ENCODE peak calls at places on chromosome 3, in four cellular contexts. J is WTC11, M is K562, B is HepG2. C is an unnamed sample.

GRCh38 chr3:87084868-87085267 is 93.9 kb upstream of the VGLL3 start:
- DNase-seq in J (no peak), M (no peak), B (no peak), C (no peak)

GRCh38 chr3:156513619-156514018 is 41.3 kb downstream of the SSR3 start:
- DNase-seq in J (no peak), M (no peak), B (peak), C (no peak)

GRCh38 chr3:114879059-114880031 is 267.7 kb downstream of the ZBTB20 start:
- DNase-seq in J (no peak), M (no peak), B (no peak), C (no peak)

GRCh38 chr3:50173685-50174516 is 17.5 kb upstream of the GNAT1 start:
- DNase-seq in J (no peak), M (no peak), B (no peak), C (no peak)

GRCh38 chr3:9280477-9281219 is 31.2 kb upstream of the SRGAP3 start:
- DNase-seq in J (no peak), M (no peak), B (no peak), C (peak)

GRCh38 chr3:145678401-145678800 is 482.6 kb downstream of the PLOD2 start:
- DNase-seq in J (no peak), M (no peak), B (no peak), C (no peak)

GRCh38 chr3:105674437-105675065 is 194.3 kb downstream of the CBLB start:
- DNase-seq in J (no peak), M (no peak), B (no peak), C (no peak)

GRCh38 chr3:126934149-126934548 is 48.8 kb upstream of the PLXNA1 start:
- DNase-seq in J (no peak), M (no peak), B (no peak), C (no peak)

GRCh38 chr3:31294430-31295149 is 238.1 kb upstream of the STT3B start:
- DNase-seq in J (no peak), M (no peak), B (no peak), C (no peak)

GRCh38 chr3:53495091-53495517 is 693 bp downstream of the CACNA1D start:
- DNase-seq in J (peak), M (no peak), B (no peak), C (no peak)

GRCh38 chr3:45950686-45951600 is 7.7 kb downstream of the CXCR6 start:
- DNase-seq in J (no peak), M (no peak), B (no peak), C (no peak)

GRCh38 chr3:171616798-171617197 is 156.6 kb upstream of the TNIK start:
- DNase-seq in J (no peak), M (no peak), B (no peak), C (no peak)

GRCh38 chr3:192367616-192368015 is 359.7 kb downstream of the FGF12 start:
- DNase-seq in J (no peak), M (no peak), B (no peak), C (no peak)

GRCh38 chr3:61997112-61997511 is 376.2 kb downstream of the FEZF2 start:
- DNase-seq in J (no peak), M (no peak), B (no peak), C (no peak)

GRCh38 chr3:155494332-155494731 is 200.8 kb upstream of the STRIT1 start:
- DNase-seq in J (no peak), M (no peak), B (no peak), C (no peak)

GRCh38 chr3:151393146-151393831 is 8.7 kb upstream of the P2RY12 start:
- DNase-seq in J (no peak), M (no peak), B (no peak), C (no peak)

GRCh38 chr3:88231207-88231606 is 81.4 kb downstream of the C3orf38 start:
- DNase-seq in J (no peak), M (no peak), B (peak), C (no peak)
- TF ChIP-seq ELF4 in J (no peak), M (no peak), B (no peak), C (no peak)

DNA sequence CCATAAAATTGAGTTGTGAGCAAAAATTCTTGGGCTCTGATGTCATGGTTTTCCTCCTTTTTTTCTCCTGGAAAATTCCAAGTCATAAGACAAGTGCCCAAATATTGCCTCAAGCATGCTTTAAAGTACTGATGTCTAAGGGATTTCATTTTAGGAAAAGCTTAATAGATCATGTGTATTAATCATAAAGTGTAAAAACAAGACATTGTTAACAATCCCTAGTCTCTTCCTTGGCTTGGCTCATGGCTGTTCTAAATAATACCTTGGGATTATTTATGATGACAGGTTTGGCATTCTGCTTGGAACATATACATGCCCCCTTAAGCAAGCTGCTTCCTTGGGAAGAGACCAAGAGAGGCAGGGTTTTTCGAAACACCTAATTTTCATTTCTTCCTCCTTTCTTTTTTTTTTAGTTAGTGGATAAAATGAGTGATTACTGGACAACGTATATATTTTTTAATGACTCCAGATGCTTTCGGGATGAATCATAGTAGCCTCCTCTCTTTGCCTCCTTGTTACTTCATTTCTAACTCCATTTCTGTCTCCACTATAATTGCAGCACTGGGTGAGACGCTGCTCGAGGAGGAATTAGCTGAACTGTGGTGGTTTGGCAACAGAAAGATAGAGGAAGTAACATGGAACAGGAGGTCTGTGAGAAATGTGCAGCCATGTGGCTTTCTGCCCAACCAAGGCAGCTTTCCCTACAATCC is 104.9 kb downstream of the TPRG1 start:
- DNase-seq in J (no peak), M (no peak), B (no peak), C (no peak)
- TF ChIP-seq ELF4 in J (no peak), M (no peak), B (no peak), C (no peak)

DNA sequence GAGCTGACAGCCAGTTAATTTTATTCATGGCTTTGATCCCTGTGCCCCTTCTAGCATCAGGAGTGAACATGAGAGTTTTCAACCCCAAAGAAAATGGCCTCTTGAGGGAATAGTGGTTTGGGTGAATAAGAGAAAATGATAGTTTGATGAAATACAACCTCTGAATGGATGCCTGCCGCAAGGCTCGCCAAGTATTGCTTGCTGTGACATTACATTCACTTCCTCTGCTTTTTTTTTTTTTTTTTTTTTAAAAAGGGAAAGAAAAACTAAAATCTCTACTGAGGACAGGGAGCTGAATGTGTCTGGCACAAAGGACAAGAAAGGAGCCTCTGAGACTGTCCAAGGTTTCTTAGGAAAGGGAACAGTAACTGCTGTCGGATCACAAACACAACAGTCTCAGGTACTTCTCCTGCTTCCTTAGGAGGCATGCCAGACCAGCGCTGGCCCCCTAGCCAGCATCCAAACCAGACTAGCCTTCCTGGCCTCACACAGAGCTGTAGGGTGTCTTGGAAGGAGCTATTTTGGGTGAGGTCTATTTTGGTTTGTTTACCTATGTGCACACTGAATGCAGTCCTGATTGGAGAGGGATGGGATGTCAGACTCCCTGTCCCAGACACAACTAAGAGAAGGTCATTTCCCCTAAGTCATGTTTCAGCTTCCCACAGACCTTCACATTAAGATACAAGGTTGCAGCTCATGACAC is 29.0 kb downstream of the CCDC80 start:
- DNase-seq in J (no peak), M (no peak), B (no peak), C (no peak)
- TF ChIP-seq ELF4 in J (no peak), M (no peak), B (no peak), C (no peak)

DNA sequence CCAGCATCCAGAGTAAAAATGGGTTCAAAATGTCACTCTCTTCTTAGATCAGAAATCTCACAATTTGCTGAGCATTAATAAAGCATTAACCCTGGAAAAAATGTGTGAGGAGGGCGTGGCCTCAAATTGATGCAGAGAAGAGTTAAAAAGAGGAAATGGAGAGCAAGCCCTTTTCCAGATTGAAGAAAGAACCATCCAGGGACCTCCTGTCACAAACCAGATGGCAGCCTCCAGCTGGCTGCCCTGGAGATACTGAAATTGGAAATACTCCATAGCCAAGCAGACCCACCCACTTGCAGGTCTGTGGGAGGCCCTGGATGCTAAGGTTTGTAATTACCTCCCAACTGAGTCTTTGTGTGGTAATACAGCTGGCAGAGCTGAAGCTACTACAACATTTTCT is 214.9 kb downstream of the IL20RB start:
- DNase-seq in J (no peak), M (no peak), B (no peak), C (no peak)
- TF ChIP-seq ELF4 in J (no peak), M (no peak), B (no peak), C (no peak)

GRCh38 chr3:38957296-38957695 is 94.4 kb downstream of the SCN11A start:
- DNase-seq in J (no peak), M (no peak), B (no peak), C (no peak)

GRCh38 chr3:38960042-38960622 is 91.6 kb downstream of the SCN11A start:
- DNase-seq in J (no peak), M (no peak), B (no peak), C (no peak)

GRCh38 chr3:38964646-38965045 is 87.1 kb downstream of the SCN11A start:
- DNase-seq in J (no peak), M (no peak), B (no peak), C (no peak)

GRCh38 chr3:38960953-38961622 is 90.7 kb downstream of the SCN11A start:
- DNase-seq in J (peak), M (peak), B (peak), C (peak)
- TF ChIP-seq ELF4 in J (no peak), M (no peak), B (no peak), C (no peak)

GRCh38 chr3:195195321-195196209 is 75.4 kb downstream of the XXYLT1 start:
- DNase-seq in J (no peak), M (no peak), B (no peak), C (no peak)
- TF ChIP-seq ELF4 in J (no peak), M (no peak), B (no peak), C (no peak)

DNA sequence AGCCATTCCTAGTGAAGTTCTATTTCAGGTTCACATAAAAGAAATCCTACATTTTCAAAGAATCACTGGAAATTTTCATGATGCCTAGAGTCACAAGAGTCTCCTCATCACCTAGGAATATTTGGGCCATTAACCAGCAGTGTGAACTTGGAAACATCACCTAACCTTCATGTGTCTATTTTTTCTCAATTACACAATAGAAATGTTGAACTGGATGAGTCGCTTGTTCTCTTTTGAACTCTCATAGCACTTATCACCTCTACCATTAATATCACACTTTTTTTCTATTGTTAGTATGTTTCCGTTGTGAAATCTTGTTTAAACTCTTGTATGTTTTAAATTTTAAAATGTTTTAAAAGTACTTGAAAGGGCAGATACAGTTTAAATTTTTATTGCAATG is 371.3 kb downstream of the CADM2 start:
- DNase-seq in J (no peak), M (no peak), B (no peak), C (no peak)
- TF ChIP-seq ELF4 in J (no peak), M (no peak), B (no peak), C (no peak)

C was measured in HEK293T.